ENCODE peak calls at places on chromosomes 2 and 18, in eight cellular contexts. E, R, U, D, W, X, A and N are unnamed samples.

GRCh38 chr2:127469974-127470373 is 51.7 kb downstream of the PROC start:
- DNase-seq in U (no peak), X (no peak), W (no peak), E (no peak), R (no peak), A (no peak), D (no peak), N (no peak)

GRCh38 chr2:191014653-191015020 is 666 bp upstream of the STAT1 start:
- DNase-seq in U (no peak), D (no peak), A (no peak), X (no peak), R (no peak), E (no peak), W (no peak), N (no peak)

GRCh38 chr2:174445248-174445647 is 41.6 kb downstream of the GPR155 start:
- DNase-seq in W (no peak), E (no peak), X (no peak), U (no peak), D (no peak), A (no peak), R (no peak), N (no peak)

GRCh38 chr2:54360055-54360792 is 95.9 kb upstream of the SPTBN1 start:
- DNase-seq in X (no peak), D (peak; percentile 37), E (no peak), W (no peak), R (no peak), A (peak; percentile 44), U (no peak), N (peak; percentile 76)

GRCh38 chr2:235724964-235725603 is 231.2 kb downstream of the AGAP1 start:
- DNase-seq in U (no peak), A (peak; percentile 70), D (no peak), W (peak; percentile 39), E (no peak), X (no peak), R (no peak), N (no peak)

GRCh38 chr2:67050621-67051020 is 346.5 kb upstream of the ETAA1 start:
- DNase-seq in X (no peak), D (no peak), A (no peak), W (peak; percentile 16), U (no peak), R (no peak), E (no peak), N (peak; percentile 18)

GRCh38 chr2:223995569-223995968 is 38.3 kb downstream of the MRPL44 start:
- DNase-seq in U (no peak), D (no peak), R (no peak), A (no peak), X (no peak), E (no peak), W (no peak), N (peak; percentile 46)

GRCh38 chr2:44906972-44907371 is 34.5 kb upstream of the SIX3 start:
- DNase-seq in E (no peak), D (no peak), U (no peak), A (no peak), X (no peak), W (no peak), R (no peak), N (no peak)

GRCh38 chr2:231161252-231162035 is 36.6 kb upstream of the HTR2B start:
- DNase-seq in W (no peak), U (no peak), X (no peak), D (no peak), A (no peak), R (no peak), E (no peak), N (no peak)
- H3K27ac ChIP-seq in W (no peak overlapping the region), U (no peak overlapping the region), X (peak overlapping the region; percentile 0), D (no peak overlapping the region), A (peak overlapping the region; percentile 14), R (no peak overlapping the region), E (no peak overlapping the region), N (peak overlapping the region; percentile 93)

GRCh38 chr2:161418715-161419337 is 2.7 kb downstream of the TBR1 start:
- DNase-seq in U (no peak), W (no peak), X (peak; percentile 29), A (no peak), D (no peak), E (peak; percentile 78), R (no peak), N (no peak)
- H3K27me3 ChIP-seq in U (peaks cover 74% of the 10 kb centered on the region), W (peaks cover 70% of the 10 kb centered on the region), X (peaks cover 96% of the 10 kb centered on the region), A (peaks cover 100% of the 10 kb centered on the region), D (peaks cover 20% of the 10 kb centered on the region), E (peaks cover 57% of the 10 kb centered on the region), R (peaks cover 52% of the 10 kb centered on the region), N (peaks cover 81% of the 10 kb centered on the region)

GRCh38 chr2:213991454-213992108 is 419.3 kb upstream of the VWC2L start:
- DNase-seq in E (no peak), W (no peak), U (no peak), D (no peak), R (no peak), X (no peak), A (no peak), N (no peak)

GRCh38 chr2:213995400-213996105 is 415.3 kb upstream of the VWC2L start:
- DNase-seq in W (no peak), X (no peak), A (no peak), U (no peak), D (no peak), R (no peak), E (no peak), N (peak; percentile 73)
- H3K27ac ChIP-seq in W (no peak overlapping the region), X (no peak overlapping the region), A (no peak overlapping the region), U (no peak overlapping the region), D (no peak overlapping the region), R (no peak overlapping the region), E (no peak overlapping the region), N (no peak overlapping the region)

DNA sequence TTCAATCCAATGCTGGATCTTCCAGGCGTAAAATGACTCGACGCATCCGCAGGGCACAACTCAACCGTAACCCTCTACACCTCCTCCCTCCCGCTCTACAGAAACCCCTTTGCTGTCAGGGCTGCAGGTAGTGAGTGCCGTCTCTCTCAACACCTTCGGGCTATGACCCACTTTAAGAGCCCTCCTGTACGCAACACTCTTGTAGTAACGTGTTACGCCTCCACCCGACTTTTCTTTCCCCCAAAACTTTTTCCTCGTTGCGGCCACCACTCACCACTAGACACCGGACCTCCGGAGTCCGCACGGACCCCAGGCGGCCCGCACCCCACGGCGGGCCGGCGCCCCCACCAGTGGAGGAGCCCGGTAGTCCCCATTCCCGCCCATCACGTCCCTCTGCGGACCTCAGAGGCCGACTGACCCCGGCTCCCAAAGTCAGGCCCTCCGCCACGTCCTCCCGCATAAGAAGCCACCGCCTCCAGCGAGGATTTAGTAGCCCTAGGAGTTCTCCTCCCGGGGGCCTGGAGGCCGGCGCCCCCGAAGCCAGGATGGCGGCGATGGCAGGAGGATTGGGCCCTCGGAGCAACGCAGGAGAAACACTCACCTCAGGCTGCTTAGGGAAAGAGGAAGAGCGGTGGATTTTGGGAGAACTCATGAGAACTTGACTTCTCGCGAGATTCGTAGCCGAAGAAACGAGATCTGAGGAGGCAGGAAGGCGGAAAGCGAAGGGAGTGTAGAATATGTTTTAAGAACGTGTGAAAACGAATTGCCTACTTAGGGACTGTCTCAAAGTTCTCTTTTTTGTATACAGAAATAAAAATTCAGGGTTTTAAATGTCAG is 5.0 kb upstream of the C18orf32 start:
- DNase-seq in E (peak; percentile 100), U (peak; percentile 91), X (peak; percentile 96), W (peak; percentile 94), R (peak; percentile 88), D (peak; percentile 94), A (peak; percentile 78), N (peak; percentile 98)
- H3K27me3 ChIP-seq in E (no peaks in the 10 kb centered on the region), U (no peaks in the 10 kb centered on the region), X (no peaks in the 10 kb centered on the region), W (no peaks in the 10 kb centered on the region), R (no peaks in the 10 kb centered on the region), D (no peaks in the 10 kb centered on the region), A (no peaks in the 10 kb centered on the region), N (no peaks in the 10 kb centered on the region)

GRCh38 chr18:51135361-51135760 is 62.1 kb downstream of the MEX3C start:
- DNase-seq in X (no peak), U (no peak), A (no peak), E (no peak), D (no peak), R (peak; percentile 9), W (no peak), N (peak; percentile 85)
- H3K27ac ChIP-seq in X (no peak overlapping the region), U (no peak overlapping the region), A (no peak overlapping the region), E (no peak overlapping the region), D (no peak overlapping the region), R (no peak overlapping the region), W (no peak overlapping the region), N (peak overlapping the region; percentile 85)

DNA sequence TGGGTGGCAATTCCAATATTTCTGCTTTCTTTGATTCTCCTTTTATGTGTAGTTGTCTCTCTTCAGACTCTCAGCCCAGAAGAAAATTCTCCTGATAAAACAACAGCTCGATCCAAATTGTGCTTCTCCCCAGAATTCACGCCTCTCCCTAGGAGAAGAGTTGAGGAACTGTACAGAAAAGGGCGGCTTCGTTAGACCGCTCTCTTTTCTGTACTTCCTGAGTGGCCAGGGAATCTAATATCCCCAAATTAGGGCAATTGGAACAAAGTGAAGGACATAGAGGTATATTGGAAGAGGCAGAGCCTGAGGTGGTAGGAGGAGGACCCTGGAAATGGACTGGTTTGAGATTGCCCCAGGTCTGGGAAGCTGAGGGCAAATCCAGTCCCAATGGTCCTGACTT is 5.6 kb downstream of the ADCYAP1 start:
- DNase-seq in U (no peak), W (no peak), D (no peak), X (no peak), A (no peak), R (no peak), E (no peak), N (no peak)
- H3K27me3 ChIP-seq in U (peaks cover 33% of the 10 kb centered on the region), W (peaks cover 61% of the 10 kb centered on the region), D (peaks cover 5% of the 10 kb centered on the region), X (peaks cover 43% of the 10 kb centered on the region), A (peaks cover 100% of the 10 kb centered on the region), R (peaks cover 20% of the 10 kb centered on the region), E (peaks cover 53% of the 10 kb centered on the region), N (peaks cover 56% of the 10 kb centered on the region)

DNA sequence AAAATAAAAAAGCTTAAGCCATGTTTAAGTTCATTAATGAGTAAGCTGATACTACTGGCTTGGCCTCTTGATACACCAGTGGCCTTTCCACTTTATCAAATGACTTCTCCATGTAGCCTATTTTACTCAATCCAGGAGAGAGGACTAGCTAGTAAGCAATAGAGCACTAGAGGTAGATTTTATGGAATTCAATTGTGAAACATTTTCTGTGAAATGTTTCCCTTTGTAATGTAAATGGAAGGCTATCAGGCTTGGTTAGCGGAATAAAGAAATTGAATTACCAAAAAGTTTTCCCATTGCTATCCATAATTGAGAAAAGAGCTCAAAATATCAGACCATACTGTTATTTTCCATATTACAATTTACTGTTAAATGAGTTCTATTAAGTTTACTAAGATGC is 515.4 kb upstream of the CDH2 start:
- DNase-seq in U (no peak), R (no peak), X (no peak), A (no peak), W (no peak), D (no peak), E (no peak), N (no peak)
- H3K27ac ChIP-seq in U (no peak overlapping the region), R (no peak overlapping the region), X (no peak overlapping the region), A (no peak overlapping the region), W (no peak overlapping the region), D (no peak overlapping the region), E (no peak overlapping the region), N (no peak overlapping the region)

DNA sequence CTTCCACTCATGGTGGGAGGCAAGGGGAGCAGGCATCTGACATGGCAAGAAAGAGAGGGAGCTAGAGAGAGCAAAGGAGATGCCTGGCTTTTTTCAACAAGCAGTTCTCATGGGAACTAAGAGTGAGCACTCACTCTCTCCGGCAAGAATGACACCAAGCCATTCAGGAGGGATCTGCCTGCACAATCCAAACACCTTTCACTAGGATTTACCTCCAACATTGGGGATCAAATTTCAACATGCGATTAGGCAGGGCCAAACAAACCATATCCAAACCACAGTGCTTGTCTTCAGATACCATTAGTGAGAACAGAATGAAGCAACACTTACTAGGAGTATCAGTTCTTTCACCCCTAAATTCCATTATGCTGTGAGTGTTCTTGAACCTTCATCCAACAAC is 77.3 kb downstream of the FIGN start:
- DNase-seq in R (no peak), A (no peak), W (no peak), X (no peak), E (peak; percentile 49), D (no peak), U (no peak), N (no peak)
- H3K27me3 ChIP-seq in R (no peaks in the 10 kb centered on the region), A (no peaks in the 10 kb centered on the region), W (no peaks in the 10 kb centered on the region), X (no peaks in the 10 kb centered on the region), E (no peaks in the 10 kb centered on the region), D (no peaks in the 10 kb centered on the region), U (no peaks in the 10 kb centered on the region), N (no peaks in the 10 kb centered on the region)

GRCh38 chr2:23637011-23637778 is 252.2 kb downstream of the KLHL29 start:
- DNase-seq in U (no peak), E (peak; percentile 68), X (no peak), W (no peak), D (no peak), A (peak; percentile 41), R (no peak), N (peak; percentile 62)
- H3K27ac ChIP-seq in U (no peak overlapping the region), E (peak overlapping the region; percentile 66), X (no peak overlapping the region), W (no peak overlapping the region), D (no peak overlapping the region), A (peak overlapping the region; percentile 75), R (no peak overlapping the region), N (peak overlapping the region; percentile 54)